ENCODE peak calls at places on chromosomes 7 and 10, in six cellular contexts. One of them, this sample, is unnamed. For H3K27me3, the result is how much of the 10 kb centered on the place peaks cover.

GRCh38 chr7:1536768-1537630 is 6.5 kb downstream of the MAFK start:
- DNase-seq in adipocyte: peak
- DNase-seq in fibroblast of lung: peak
- DNase-seq in HepG2: peak
- DNase-seq in NT2/D1: peak
- DNase-seq in aorta: peak
- DNase-seq in this sample: peak

GRCh38 chr10:110850990-110851389 is 20.7 kb upstream of the PDCD4 start:
- DNase-seq in NT2/D1: no peak
- DNase-seq in HepG2: no peak
- DNase-seq in aorta: no peak
- DNase-seq in adipocyte: peak
- DNase-seq in fibroblast of lung: peak
- DNase-seq in this sample: no peak

GRCh38 chr7:123538897-123539296 is 4.5 kb upstream of the IQUB start:
- DNase-seq in fibroblast of lung: no peak
- DNase-seq in aorta: no peak
- DNase-seq in adipocyte: no peak
- DNase-seq in HepG2: no peak
- DNase-seq in NT2/D1: no peak
- DNase-seq in this sample: no peak

GRCh38 chr7:21566094-21566493 is 23.3 kb downstream of the DNAH11 start:
- DNase-seq in aorta: no peak
- DNase-seq in adipocyte: no peak
- DNase-seq in HepG2: peak
- DNase-seq in NT2/D1: no peak
- DNase-seq in fibroblast of lung: no peak
- DNase-seq in this sample: no peak

GRCh38 chr10:33132626-33133025 is 174.6 kb upstream of the ITGB1 start:
- DNase-seq in NT2/D1: no peak
- DNase-seq in adipocyte: no peak
- DNase-seq in fibroblast of lung: no peak
- DNase-seq in aorta: no peak
- DNase-seq in HepG2: no peak
- DNase-seq in this sample: no peak

GRCh38 chr7:121395494-121395960 is 581 bp downstream of the FAM3C start:
- DNase-seq in NT2/D1: no peak
- DNase-seq in fibroblast of lung: peak
- DNase-seq in HepG2: peak
- DNase-seq in adipocyte: peak
- DNase-seq in aorta: no peak
- DNase-seq in this sample: peak

GRCh38 chr7:73833251-73833919 is 2.6 kb downstream of the CLDN4 start:
- DNase-seq in fibroblast of lung: no peak
- DNase-seq in HepG2: peak
- DNase-seq in NT2/D1: no peak
- DNase-seq in aorta: no peak
- DNase-seq in adipocyte: no peak
- DNase-seq in this sample: no peak

GRCh38 chr7:100673942-100674431 is 447 bp downstream of the GNB2 start:
- DNase-seq in NT2/D1: no peak
- DNase-seq in HepG2: no peak
- DNase-seq in fibroblast of lung: no peak
- DNase-seq in aorta: peak
- DNase-seq in adipocyte: peak
- DNase-seq in this sample: no peak

GRCh38 chr7:138460649-138461607 is 869 bp downstream of the TRIM24 start:
- DNase-seq in adipocyte: peak
- DNase-seq in HepG2: no peak
- DNase-seq in aorta: peak
- DNase-seq in fibroblast of lung: peak
- DNase-seq in NT2/D1: peak
- DNase-seq in this sample: peak

GRCh38 chr7:15446280-15446679 is 115.5 kb downstream of the AGMO start:
- DNase-seq in aorta: no peak
- DNase-seq in NT2/D1: no peak
- DNase-seq in adipocyte: peak
- DNase-seq in HepG2: no peak
- DNase-seq in fibroblast of lung: no peak
- DNase-seq in this sample: no peak

GRCh38 chr7:20141666-20142065 is 75.5 kb downstream of the MACC1 start:
- DNase-seq in aorta: no peak
- DNase-seq in adipocyte: peak
- DNase-seq in HepG2: no peak
- DNase-seq in fibroblast of lung: peak
- DNase-seq in NT2/D1: no peak
- DNase-seq in this sample: peak

GRCh38 chr7:93150200-93150835 is 2.1 kb upstream of the SAMD9L start:
- DNase-seq in NT2/D1: no peak
- DNase-seq in aorta: no peak
- DNase-seq in fibroblast of lung: peak
- DNase-seq in HepG2: no peak
- DNase-seq in adipocyte: peak
- DNase-seq in this sample: peak

GRCh38 chr7:135717686-135718085 is 10.3 kb downstream of the SLC13A4 start:
- DNase-seq in adipocyte: no peak
- DNase-seq in NT2/D1: no peak
- DNase-seq in aorta: no peak
- DNase-seq in fibroblast of lung: no peak
- DNase-seq in HepG2: no peak
- DNase-seq in this sample: no peak

GRCh38 chr7:139521439-139521838 is 2.0 kb upstream of the CLEC2L start:
- DNase-seq in NT2/D1: no peak
- DNase-seq in adipocyte: no peak
- DNase-seq in HepG2: no peak
- DNase-seq in fibroblast of lung: no peak
- DNase-seq in aorta: no peak
- DNase-seq in this sample: no peak
- H3K27me3 ChIP-seq in NT2/D1: under half
- H3K27me3 ChIP-seq in adipocyte: under half
- H3K27me3 ChIP-seq in HepG2: under half
- H3K27me3 ChIP-seq in fibroblast of lung: under half
- H3K27me3 ChIP-seq in aorta: under half
- H3K27me3 ChIP-seq in this sample: under half

GRCh38 chr7:23467731-23468720 is 2.3 kb downstream of the IGF2BP3 start:
- DNase-seq in HepG2: peak
- DNase-seq in NT2/D1: no peak
- DNase-seq in fibroblast of lung: peak
- DNase-seq in aorta: no peak
- DNase-seq in adipocyte: peak
- DNase-seq in this sample: no peak
- H3K27me3 ChIP-seq in HepG2: under half
- H3K27me3 ChIP-seq in NT2/D1: under half
- H3K27me3 ChIP-seq in fibroblast of lung: under half
- H3K27me3 ChIP-seq in aorta: under half
- H3K27me3 ChIP-seq in adipocyte: under half
- H3K27me3 ChIP-seq in this sample: under half

GRCh38 chr7:4828720-4829383 is 33.0 kb downstream of the PAPOLB start:
- DNase-seq in HepG2: no peak
- DNase-seq in adipocyte: no peak
- DNase-seq in aorta: peak
- DNase-seq in fibroblast of lung: no peak
- DNase-seq in NT2/D1: no peak
- DNase-seq in this sample: no peak
- H3K27me3 ChIP-seq in HepG2: under half
- H3K27me3 ChIP-seq in adipocyte: under half
- H3K27me3 ChIP-seq in aorta: under half
- H3K27me3 ChIP-seq in fibroblast of lung: under half
- H3K27me3 ChIP-seq in NT2/D1: under half
- H3K27me3 ChIP-seq in this sample: under half

GRCh38 chr7:156255635-156256034 is 384.9 kb upstream of the RNF32 start:
- DNase-seq in NT2/D1: no peak
- DNase-seq in aorta: no peak
- DNase-seq in HepG2: no peak
- DNase-seq in fibroblast of lung: no peak
- DNase-seq in adipocyte: no peak
- DNase-seq in this sample: no peak

GRCh38 chr7:156251861-156252260 is 388.7 kb upstream of the RNF32 start:
- DNase-seq in aorta: no peak
- DNase-seq in HepG2: no peak
- DNase-seq in adipocyte: no peak
- DNase-seq in NT2/D1: no peak
- DNase-seq in fibroblast of lung: no peak
- DNase-seq in this sample: no peak
- H3K27me3 ChIP-seq in aorta: under half
- H3K27me3 ChIP-seq in HepG2: under half
- H3K27me3 ChIP-seq in adipocyte: under half
- H3K27me3 ChIP-seq in NT2/D1: under half
- H3K27me3 ChIP-seq in fibroblast of lung: under half
- H3K27me3 ChIP-seq in this sample: under half

This sample was measured in brain microvascular endothelial cell.